ENCODE peak calls at places on chromosomes 5 and 9, in four cellular contexts. N is NB4, B is T-cell, C is heart left ventricle. D is an unnamed sample.

GRCh38 chr9:129481824-129482511 is 138.9 kb downstream of the C9orf50 start:
- DNase-seq in B (no peak), C (peak), N (no peak), D (no peak)

GRCh38 chr9:79651251-79651795 is 79.6 kb downstream of the TLE4 start:
- DNase-seq in C (peak), N (peak), B (no peak), D (no peak)

GRCh38 chr5:14928661-14929060 is 57.1 kb upstream of the ANKH start:
- DNase-seq in B (no peak), N (peak), C (no peak), D (no peak)

GRCh38 chr5:65855758-65856157 is 70.6 kb upstream of the ERBIN start:
- DNase-seq in N (no peak), C (no peak), B (no peak), D (no peak)

GRCh38 chr9:89359636-89360315 is 41.5 kb downstream of the SECISBP2 start:
- DNase-seq in N (no peak), B (no peak), C (no peak), D (no peak)

GRCh38 chr5:65821966-65822365 is 100.0 kb downstream of the NLN start:
- DNase-seq in N (no peak), C (no peak), B (no peak), D (no peak)

GRCh38 chr9:19720374-19720773 is 68.5 kb downstream of the SLC24A2 start:
- DNase-seq in C (no peak), N (peak), B (no peak), D (peak)

GRCh38 chr5:40332945-40333344 is 346.8 kb upstream of the PTGER4 start:
- DNase-seq in B (no peak), C (no peak), N (no peak), D (no peak)

GRCh38 chr5:65663804-65664521 is 39.1 kb downstream of the SHLD3 start:
- DNase-seq in C (no peak), N (no peak), B (no peak), D (no peak)

GRCh38 chr9:91202757-91203283 is 158.9 kb downstream of the AUH start:
- DNase-seq in B (no peak), C (no peak), N (no peak), D (no peak)

GRCh38 chr5:92704590-92704989 is 876.4 kb downstream of the NR2F1-AS1 start:
- DNase-seq in C (no peak), B (no peak), N (no peak), D (no peak)

GRCh38 chr5:75831561-75831960 is 114.3 kb upstream of the POC5 start:
- DNase-seq in B (no peak), C (no peak), N (no peak), D (no peak)

GRCh38 chr5:173567548-173567947 is 48.9 kb downstream of the BOD1 start:
- DNase-seq in B (no peak), C (no peak), N (no peak), D (no peak)